ENCODE peak calls at places on chromosomes 4 and X, in four cellular contexts. One of them, this sample, is unnamed.

GRCh38 chr4:53706422-53707032 is 115.2 kb upstream of the LNX1 start:
- DNase-seq in fibroblast of lung: peak
- DNase-seq in HT1080: peak
- DNase-seq in activated CD4-positive, alpha-beta memory T cell treated with anti-CD3 and anti-CD28 coated beads, Interleukin-2, amount 10 ng/mL, durations not matched to agents 7 days and 5 days: no peak
- DNase-seq in this sample: peak

GRCh38 chr4:81919238-81919637 is 447.5 kb upstream of the RASGEF1B start:
- DNase-seq in activated CD4-positive, alpha-beta memory T cell treated with anti-CD3 and anti-CD28 coated beads, Interleukin-2, amount 10 ng/mL, durations not matched to agents 7 days and 5 days: no peak
- DNase-seq in fibroblast of lung: no peak
- DNase-seq in HT1080: peak
- DNase-seq in this sample: no peak

GRCh38 chrX:19658030-19658429 is 142.7 kb upstream of the MAP3K15 start:
- DNase-seq in HT1080: peak
- DNase-seq in fibroblast of lung: peak
- DNase-seq in activated CD4-positive, alpha-beta memory T cell treated with anti-CD3 and anti-CD28 coated beads, Interleukin-2, amount 10 ng/mL, durations not matched to agents 7 days and 5 days: no peak
- DNase-seq in this sample: no peak

GRCh38 chr4:82560853-82561744 is 689 bp downstream of the TMEM150C start:
- DNase-seq in HT1080: no peak
- DNase-seq in fibroblast of lung: no peak
- DNase-seq in activated CD4-positive, alpha-beta memory T cell treated with anti-CD3 and anti-CD28 coated beads, Interleukin-2, amount 10 ng/mL, durations not matched to agents 7 days and 5 days: no peak
- DNase-seq in this sample: no peak

GRCh38 chrX:103107836-103108235 is 14.9 kb upstream of the NXF3 start:
- DNase-seq in HT1080: no peak
- DNase-seq in fibroblast of lung: peak
- DNase-seq in activated CD4-positive, alpha-beta memory T cell treated with anti-CD3 and anti-CD28 coated beads, Interleukin-2, amount 10 ng/mL, durations not matched to agents 7 days and 5 days: no peak
- DNase-seq in this sample: peak

GRCh38 chr4:176272799-176273198 is 3.8 kb upstream of the ASB5 start:
- DNase-seq in HT1080: no peak
- DNase-seq in activated CD4-positive, alpha-beta memory T cell treated with anti-CD3 and anti-CD28 coated beads, Interleukin-2, amount 10 ng/mL, durations not matched to agents 7 days and 5 days: no peak
- DNase-seq in fibroblast of lung: no peak
- DNase-seq in this sample: no peak

GRCh38 chr4:175369087-175369486 is 443.0 kb downstream of the GPM6A start:
- DNase-seq in activated CD4-positive, alpha-beta memory T cell treated with anti-CD3 and anti-CD28 coated beads, Interleukin-2, amount 10 ng/mL, durations not matched to agents 7 days and 5 days: no peak
- DNase-seq in HT1080: peak
- DNase-seq in fibroblast of lung: peak
- DNase-seq in this sample: no peak

GRCh38 chrX:101206471-101206870 is 13.1 kb upstream of the DRP2 start:
- DNase-seq in fibroblast of lung: peak
- DNase-seq in activated CD4-positive, alpha-beta memory T cell treated with anti-CD3 and anti-CD28 coated beads, Interleukin-2, amount 10 ng/mL, durations not matched to agents 7 days and 5 days: no peak
- DNase-seq in HT1080: peak
- DNase-seq in this sample: peak

GRCh38 chr4:1728061-1728980 is 7.0 kb downstream of the TACC3 start:
- DNase-seq in activated CD4-positive, alpha-beta memory T cell treated with anti-CD3 and anti-CD28 coated beads, Interleukin-2, amount 10 ng/mL, durations not matched to agents 7 days and 5 days: no peak
- DNase-seq in fibroblast of lung: no peak
- DNase-seq in HT1080: no peak
- DNase-seq in this sample: no peak

GRCh38 chr4:133320576-133321170 is 171.6 kb downstream of the PCDH10 start:
- DNase-seq in activated CD4-positive, alpha-beta memory T cell treated with anti-CD3 and anti-CD28 coated beads, Interleukin-2, amount 10 ng/mL, durations not matched to agents 7 days and 5 days: no peak
- DNase-seq in HT1080: peak
- DNase-seq in fibroblast of lung: peak
- DNase-seq in this sample: no peak

GRCh38 chr4:2085496-2085901 is 26.4 kb downstream of the NAT8L start:
- DNase-seq in HT1080: no peak
- DNase-seq in fibroblast of lung: no peak
- DNase-seq in activated CD4-positive, alpha-beta memory T cell treated with anti-CD3 and anti-CD28 coated beads, Interleukin-2, amount 10 ng/mL, durations not matched to agents 7 days and 5 days: no peak
- DNase-seq in this sample: no peak

GRCh38 chrX:7420712-7421111 is 272.8 kb upstream of the PUDP start:
- DNase-seq in HT1080: no peak
- DNase-seq in fibroblast of lung: no peak
- DNase-seq in activated CD4-positive, alpha-beta memory T cell treated with anti-CD3 and anti-CD28 coated beads, Interleukin-2, amount 10 ng/mL, durations not matched to agents 7 days and 5 days: no peak
- DNase-seq in this sample: no peak

GRCh38 chr4:53620956-53621355 is 29.7 kb upstream of the LNX1 start:
- DNase-seq in activated CD4-positive, alpha-beta memory T cell treated with anti-CD3 and anti-CD28 coated beads, Interleukin-2, amount 10 ng/mL, durations not matched to agents 7 days and 5 days: no peak
- DNase-seq in HT1080: no peak
- DNase-seq in fibroblast of lung: no peak
- DNase-seq in this sample: no peak

GRCh38 chrX:134677332-134677731 is 19.1 kb upstream of the PLAC1 start:
- DNase-seq in HT1080: no peak
- DNase-seq in activated CD4-positive, alpha-beta memory T cell treated with anti-CD3 and anti-CD28 coated beads, Interleukin-2, amount 10 ng/mL, durations not matched to agents 7 days and 5 days: no peak
- DNase-seq in fibroblast of lung: no peak
- DNase-seq in this sample: no peak

GRCh38 chr4:136277741-136278140 is 1254.6 kb downstream of the PCDH18 start:
- DNase-seq in activated CD4-positive, alpha-beta memory T cell treated with anti-CD3 and anti-CD28 coated beads, Interleukin-2, amount 10 ng/mL, durations not matched to agents 7 days and 5 days: no peak
- DNase-seq in fibroblast of lung: peak
- DNase-seq in HT1080: no peak
- DNase-seq in this sample: no peak

GRCh38 chr4:9898596-9899345 is 117.3 kb downstream of the DRD5 start:
- DNase-seq in activated CD4-positive, alpha-beta memory T cell treated with anti-CD3 and anti-CD28 coated beads, Interleukin-2, amount 10 ng/mL, durations not matched to agents 7 days and 5 days: no peak
- DNase-seq in fibroblast of lung: no peak
- DNase-seq in HT1080: peak
- DNase-seq in this sample: no peak

This sample was measured in amniotic stem cell.